ENCODE peak calls at places on chromosomes 5 and 9, in five cellular contexts. One of them, this sample, is unnamed.

GRCh38 chr9:14058078-14058688 is 255.8 kb downstream of the NFIB start:
- DNase-seq in tibial nerve: no peak
- DNase-seq in activated CD4-positive, alpha-beta T cell treated with anti-CD3 and anti-CD28 coated beads for 1 hour: no peak
- DNase-seq in mammary epithelial cell: no peak
- DNase-seq in germinal center: no peak
- DNase-seq in this sample: no peak

GRCh38 chr5:67515020-67515689 is 318.6 kb upstream of the CD180 start:
- DNase-seq in tibial nerve: no peak
- DNase-seq in activated CD4-positive, alpha-beta T cell treated with anti-CD3 and anti-CD28 coated beads for 1 hour: no peak
- DNase-seq in mammary epithelial cell: no peak
- DNase-seq in germinal center: no peak
- DNase-seq in this sample: no peak

GRCh38 chr9:133112361-133113026 is 8.5 kb downstream of the RALGDS start:
- DNase-seq in tibial nerve: peak; percentile 72
- DNase-seq in activated CD4-positive, alpha-beta T cell treated with anti-CD3 and anti-CD28 coated beads for 1 hour: no peak
- DNase-seq in mammary epithelial cell: no peak
- DNase-seq in germinal center: peak; percentile 70
- DNase-seq in this sample: peak; percentile 53

GRCh38 chr9:85522459-85523092 is 219.2 kb downstream of the AGTPBP1 start:
- DNase-seq in tibial nerve: peak; percentile 16
- DNase-seq in activated CD4-positive, alpha-beta T cell treated with anti-CD3 and anti-CD28 coated beads for 1 hour: no peak
- DNase-seq in mammary epithelial cell: peak; percentile 31
- DNase-seq in germinal center: peak; percentile 17
- DNase-seq in this sample: no peak

GRCh38 chr9:115035872-115036612 is 81.9 kb downstream of the TNC start:
- DNase-seq in tibial nerve: peak; percentile 26
- DNase-seq in activated CD4-positive, alpha-beta T cell treated with anti-CD3 and anti-CD28 coated beads for 1 hour: no peak
- DNase-seq in mammary epithelial cell: peak; percentile 99
- DNase-seq in germinal center: peak; percentile 22
- DNase-seq in this sample: no peak

GRCh38 chr5:156515799-156516198 is 188.8 kb downstream of the SGCD start:
- DNase-seq in tibial nerve: no peak
- DNase-seq in activated CD4-positive, alpha-beta T cell treated with anti-CD3 and anti-CD28 coated beads for 1 hour: no peak
- DNase-seq in mammary epithelial cell: no peak
- DNase-seq in germinal center: no peak
- DNase-seq in this sample: no peak

GRCh38 chr5:103066346-103066745 is 53.6 kb downstream of the GIN1 start:
- DNase-seq in tibial nerve: no peak
- DNase-seq in activated CD4-positive, alpha-beta T cell treated with anti-CD3 and anti-CD28 coated beads for 1 hour: no peak
- DNase-seq in mammary epithelial cell: peak; percentile 49
- DNase-seq in germinal center: no peak
- DNase-seq in this sample: no peak

GRCh38 chr5:142716963-142717362 is 31.1 kb upstream of the FGF1 start:
- DNase-seq in tibial nerve: peak; percentile 51
- DNase-seq in activated CD4-positive, alpha-beta T cell treated with anti-CD3 and anti-CD28 coated beads for 1 hour: no peak
- DNase-seq in mammary epithelial cell: peak; percentile 66
- DNase-seq in germinal center: peak; percentile 29
- DNase-seq in this sample: no peak

GRCh38 chr5:146919304-146919703 is 40.7 kb upstream of the PPP2R2B start:
- DNase-seq in tibial nerve: no peak
- DNase-seq in activated CD4-positive, alpha-beta T cell treated with anti-CD3 and anti-CD28 coated beads for 1 hour: no peak
- DNase-seq in mammary epithelial cell: no peak
- DNase-seq in germinal center: no peak
- DNase-seq in this sample: no peak

GRCh38 chr9:125255781-125256391 is 5.7 kb upstream of the GAPVD1 start:
- DNase-seq in tibial nerve: no peak
- DNase-seq in activated CD4-positive, alpha-beta T cell treated with anti-CD3 and anti-CD28 coated beads for 1 hour: no peak
- DNase-seq in mammary epithelial cell: no peak
- DNase-seq in germinal center: no peak
- DNase-seq in this sample: no peak

GRCh38 chr5:176955895-176956294 is 50.7 kb downstream of the UIMC1 start:
- DNase-seq in tibial nerve: no peak
- DNase-seq in activated CD4-positive, alpha-beta T cell treated with anti-CD3 and anti-CD28 coated beads for 1 hour: no peak
- DNase-seq in mammary epithelial cell: peak; percentile 57
- DNase-seq in germinal center: no peak
- DNase-seq in this sample: no peak

GRCh38 chr5:157020002-157020401 is 38.9 kb downstream of the HAVCR1 start:
- DNase-seq in tibial nerve: no peak
- DNase-seq in activated CD4-positive, alpha-beta T cell treated with anti-CD3 and anti-CD28 coated beads for 1 hour: no peak
- DNase-seq in mammary epithelial cell: no peak
- DNase-seq in germinal center: no peak
- DNase-seq in this sample: no peak

GRCh38 chr9:15642369-15642962 is 89.6 kb downstream of the CCDC171 start:
- DNase-seq in tibial nerve: no peak
- DNase-seq in activated CD4-positive, alpha-beta T cell treated with anti-CD3 and anti-CD28 coated beads for 1 hour: no peak
- DNase-seq in mammary epithelial cell: peak; percentile 24
- DNase-seq in germinal center: peak; percentile 24
- DNase-seq in this sample: no peak

GRCh38 chr9:35673132-35673997 is at the start of gene CA9:
- DNase-seq in tibial nerve: no peak
- DNase-seq in activated CD4-positive, alpha-beta T cell treated with anti-CD3 and anti-CD28 coated beads for 1 hour: no peak
- DNase-seq in mammary epithelial cell: no peak
- DNase-seq in germinal center: no peak
- DNase-seq in this sample: no peak

GRCh38 chr5:142548739-142549275 is 137.1 kb downstream of the FGF1 start:
- DNase-seq in tibial nerve: peak; percentile 71
- DNase-seq in activated CD4-positive, alpha-beta T cell treated with anti-CD3 and anti-CD28 coated beads for 1 hour: no peak
- DNase-seq in mammary epithelial cell: peak; percentile 87
- DNase-seq in germinal center: peak; percentile 28
- DNase-seq in this sample: no peak

GRCh38 chr9:7500521-7500920 is 299.1 kb downstream of the DMAC1 start:
- DNase-seq in tibial nerve: no peak
- DNase-seq in activated CD4-positive, alpha-beta T cell treated with anti-CD3 and anti-CD28 coated beads for 1 hour: no peak
- DNase-seq in mammary epithelial cell: no peak
- DNase-seq in germinal center: no peak
- DNase-seq in this sample: no peak

GRCh38 chr5:175214152-175214551 is 229.8 kb downstream of the DRD1 start:
- DNase-seq in tibial nerve: no peak
- DNase-seq in activated CD4-positive, alpha-beta T cell treated with anti-CD3 and anti-CD28 coated beads for 1 hour: no peak
- DNase-seq in mammary epithelial cell: peak; percentile 0
- DNase-seq in germinal center: no peak
- DNase-seq in this sample: no peak

GRCh38 chr5:154782326-154782725 is 27.1 kb downstream of the LARP1 start:
- DNase-seq in tibial nerve: no peak
- DNase-seq in activated CD4-positive, alpha-beta T cell treated with anti-CD3 and anti-CD28 coated beads for 1 hour: no peak
- DNase-seq in mammary epithelial cell: no peak
- DNase-seq in germinal center: no peak
- DNase-seq in this sample: no peak

GRCh38 chr5:138339086-138339456 is 1.0 kb downstream of the FAM53C start:
- DNase-seq in tibial nerve: peak; percentile 22
- DNase-seq in activated CD4-positive, alpha-beta T cell treated with anti-CD3 and anti-CD28 coated beads for 1 hour: no peak
- DNase-seq in mammary epithelial cell: no peak
- DNase-seq in germinal center: no peak
- DNase-seq in this sample: no peak

GRCh38 chr9:92954078-92954861 is 6.9 kb downstream of the FGD3 start:
- DNase-seq in tibial nerve: no peak
- DNase-seq in activated CD4-positive, alpha-beta T cell treated with anti-CD3 and anti-CD28 coated beads for 1 hour: peak; percentile 64
- DNase-seq in mammary epithelial cell: peak; percentile 89
- DNase-seq in germinal center: no peak
- DNase-seq in this sample: no peak

GRCh38 chr9:31103836-31104235 is 1280.6 kb upstream of the ACO1 start:
- DNase-seq in tibial nerve: no peak
- DNase-seq in activated CD4-positive, alpha-beta T cell treated with anti-CD3 and anti-CD28 coated beads for 1 hour: no peak
- DNase-seq in mammary epithelial cell: no peak
- DNase-seq in germinal center: no peak
- DNase-seq in this sample: no peak

GRCh38 chr9:135282001-135282731 is 194.7 kb downstream of the OLFM1 start:
- DNase-seq in tibial nerve: peak; percentile 28
- DNase-seq in activated CD4-positive, alpha-beta T cell treated with anti-CD3 and anti-CD28 coated beads for 1 hour: no peak
- DNase-seq in mammary epithelial cell: peak; percentile 61
- DNase-seq in germinal center: no peak
- DNase-seq in this sample: no peak

GRCh38 chr5:147175516-147176097 is 59.2 kb upstream of the STK32A start:
- DNase-seq in tibial nerve: no peak
- DNase-seq in activated CD4-positive, alpha-beta T cell treated with anti-CD3 and anti-CD28 coated beads for 1 hour: no peak
- DNase-seq in mammary epithelial cell: no peak
- DNase-seq in germinal center: no peak
- DNase-seq in this sample: no peak

GRCh38 chr9:93097496-93098205 is 1.6 kb downstream of the CARD19 start:
- DNase-seq in tibial nerve: no peak
- DNase-seq in activated CD4-positive, alpha-beta T cell treated with anti-CD3 and anti-CD28 coated beads for 1 hour: no peak
- DNase-seq in mammary epithelial cell: no peak
- DNase-seq in germinal center: no peak
- DNase-seq in this sample: no peak

GRCh38 chr5:40572947-40573346 is 106.8 kb upstream of the PTGER4 start:
- DNase-seq in tibial nerve: peak; percentile 19
- DNase-seq in activated CD4-positive, alpha-beta T cell treated with anti-CD3 and anti-CD28 coated beads for 1 hour: no peak
- DNase-seq in mammary epithelial cell: no peak
- DNase-seq in germinal center: no peak
- DNase-seq in this sample: no peak

GRCh38 chr5:135308752-135309151 is 90.3 kb downstream of the MACROH2A1 start:
- DNase-seq in tibial nerve: no peak
- DNase-seq in activated CD4-positive, alpha-beta T cell treated with anti-CD3 and anti-CD28 coated beads for 1 hour: no peak
- DNase-seq in mammary epithelial cell: no peak
- DNase-seq in germinal center: no peak
- DNase-seq in this sample: no peak

GRCh38 chr9:114906922-114907571 is 23.3 kb downstream of the TNFSF8 start:
- DNase-seq in tibial nerve: no peak
- DNase-seq in activated CD4-positive, alpha-beta T cell treated with anti-CD3 and anti-CD28 coated beads for 1 hour: no peak
- DNase-seq in mammary epithelial cell: peak; percentile 48
- DNase-seq in germinal center: no peak
- DNase-seq in this sample: no peak